ENCODE peak calls at places on chromosomes 13 and 19, in six cellular contexts. One of them, this sample, is unnamed.

GRCh38 chr19:49771674-49772139 is 4.9 kb downstream of the AP2A1 start:
- DNase-seq in GM06990: no peak
- DNase-seq in left lung: no peak
- DNase-seq in upper lobe of left lung: no peak
- DNase-seq in esophagus muscularis mucosa: no peak
- DNase-seq in pancreas: no peak
- DNase-seq in this sample: peak; percentile 50

GRCh38 chr19:1531587-1531986 is 7.7 kb downstream of the PLK5 start:
- DNase-seq in GM06990: no peak
- DNase-seq in left lung: no peak
- DNase-seq in upper lobe of left lung: no peak
- DNase-seq in esophagus muscularis mucosa: no peak
- DNase-seq in pancreas: no peak
- DNase-seq in this sample: no peak

GRCh38 chr13:26539738-26540292 is 17.7 kb upstream of the WASF3 start:
- DNase-seq in GM06990: no peak
- DNase-seq in left lung: no peak
- DNase-seq in upper lobe of left lung: no peak
- DNase-seq in esophagus muscularis mucosa: no peak
- DNase-seq in pancreas: no peak
- DNase-seq in this sample: no peak

GRCh38 chr19:19627716-19628498 is at the start of gene LPAR2:
- DNase-seq in GM06990: peak; percentile 80
- DNase-seq in left lung: peak; percentile 91
- DNase-seq in upper lobe of left lung: peak; percentile 75
- DNase-seq in esophagus muscularis mucosa: no peak
- DNase-seq in pancreas: peak; percentile 72
- DNase-seq in this sample: peak; percentile 66

GRCh38 chr13:35859981-35860380 is 271.2 kb downstream of the DCLK1 start:
- DNase-seq in GM06990: no peak
- DNase-seq in left lung: no peak
- DNase-seq in upper lobe of left lung: no peak
- DNase-seq in esophagus muscularis mucosa: peak; percentile 29
- DNase-seq in pancreas: no peak
- DNase-seq in this sample: no peak

GRCh38 chr13:111534646-111535461 is 214.4 kb downstream of the TEX29 start:
- DNase-seq in GM06990: no peak
- DNase-seq in left lung: peak; percentile 38
- DNase-seq in upper lobe of left lung: no peak
- DNase-seq in esophagus muscularis mucosa: no peak
- DNase-seq in pancreas: no peak
- DNase-seq in this sample: no peak

GRCh38 chr13:97873398-97873797 is 80.1 kb upstream of the IPO5 start:
- DNase-seq in GM06990: no peak
- DNase-seq in left lung: no peak
- DNase-seq in upper lobe of left lung: no peak
- DNase-seq in esophagus muscularis mucosa: no peak
- DNase-seq in pancreas: no peak
- DNase-seq in this sample: no peak

GRCh38 chr13:97810152-97810551 is 143.3 kb upstream of the IPO5 start:
- DNase-seq in GM06990: no peak
- DNase-seq in left lung: no peak
- DNase-seq in upper lobe of left lung: no peak
- DNase-seq in esophagus muscularis mucosa: no peak
- DNase-seq in pancreas: no peak
- DNase-seq in this sample: no peak

GRCh38 chr13:23488442-23488841 is 54.9 kb upstream of the SACS start:
- DNase-seq in GM06990: no peak
- DNase-seq in left lung: no peak
- DNase-seq in upper lobe of left lung: no peak
- DNase-seq in esophagus muscularis mucosa: no peak
- DNase-seq in pancreas: no peak
- DNase-seq in this sample: no peak

GRCh38 chr13:77896536-77896935 is 22.1 kb downstream of the EDNRB start:
- DNase-seq in GM06990: no peak
- DNase-seq in left lung: no peak
- DNase-seq in upper lobe of left lung: no peak
- DNase-seq in esophagus muscularis mucosa: no peak
- DNase-seq in pancreas: no peak
- DNase-seq in this sample: no peak

GRCh38 chr13:110265341-110265681 is 41.6 kb downstream of the COL4A1 start:
- DNase-seq in GM06990: no peak
- DNase-seq in left lung: no peak
- DNase-seq in upper lobe of left lung: no peak
- DNase-seq in esophagus muscularis mucosa: peak; percentile 78
- DNase-seq in pancreas: no peak
- DNase-seq in this sample: no peak

GRCh38 chr19:39347332-39348227 is 5.4 kb downstream of the SAMD4B start:
- DNase-seq in GM06990: no peak
- DNase-seq in left lung: no peak
- DNase-seq in upper lobe of left lung: no peak
- DNase-seq in esophagus muscularis mucosa: no peak
- DNase-seq in pancreas: no peak
- DNase-seq in this sample: no peak

GRCh38 chr19:55340784-55341147 is 1.1 kb downstream of the KMT5C start:
- DNase-seq in GM06990: no peak
- DNase-seq in left lung: no peak
- DNase-seq in upper lobe of left lung: no peak
- DNase-seq in esophagus muscularis mucosa: no peak
- DNase-seq in pancreas: peak; percentile 28
- DNase-seq in this sample: no peak

GRCh38 chr19:45443462-45444317 is 20.0 kb upstream of the ERCC1 start:
- DNase-seq in GM06990: peak; percentile 68
- DNase-seq in left lung: peak; percentile 98
- DNase-seq in upper lobe of left lung: peak; percentile 99
- DNase-seq in esophagus muscularis mucosa: peak; percentile 97
- DNase-seq in pancreas: peak; percentile 92
- DNase-seq in this sample: peak; percentile 70

GRCh38 chr13:22012676-22013075 is 341.8 kb downstream of the FGF9 start:
- DNase-seq in GM06990: no peak
- DNase-seq in left lung: no peak
- DNase-seq in upper lobe of left lung: no peak
- DNase-seq in esophagus muscularis mucosa: no peak
- DNase-seq in pancreas: no peak
- DNase-seq in this sample: no peak

GRCh38 chr19:1674293-1674679 is 21.9 kb upstream of the TCF3 start:
- DNase-seq in GM06990: no peak
- DNase-seq in left lung: no peak
- DNase-seq in upper lobe of left lung: no peak
- DNase-seq in esophagus muscularis mucosa: no peak
- DNase-seq in pancreas: no peak
- DNase-seq in this sample: no peak

GRCh38 chr13:55432814-55433213 is 1707.9 kb upstream of the PRR20A start:
- DNase-seq in GM06990: no peak
- DNase-seq in left lung: no peak
- DNase-seq in upper lobe of left lung: no peak
- DNase-seq in esophagus muscularis mucosa: no peak
- DNase-seq in pancreas: no peak
- DNase-seq in this sample: no peak

GRCh38 chr13:109412232-109412935 is 374.0 kb downstream of the IRS2 start:
- DNase-seq in GM06990: no peak
- DNase-seq in left lung: peak; percentile 83
- DNase-seq in upper lobe of left lung: no peak
- DNase-seq in esophagus muscularis mucosa: no peak
- DNase-seq in pancreas: no peak
- DNase-seq in this sample: no peak

GRCh38 chr19:41887711-41888382 is 4.9 kb downstream of the ARHGEF1 start:
- DNase-seq in GM06990: peak; percentile 58
- DNase-seq in left lung: peak; percentile 92
- DNase-seq in upper lobe of left lung: peak; percentile 91
- DNase-seq in esophagus muscularis mucosa: no peak
- DNase-seq in pancreas: peak; percentile 61
- DNase-seq in this sample: peak; percentile 75
- TF ChIP-seq CTCF in GM06990: peak; percentile 58
- TF ChIP-seq CTCF in left lung: peak; percentile 16
- TF ChIP-seq CTCF in upper lobe of left lung: no peak
- TF ChIP-seq CTCF in esophagus muscularis mucosa: no peak
- TF ChIP-seq CTCF in pancreas: no peak
- TF ChIP-seq CTCF in this sample: no peak

DNA sequence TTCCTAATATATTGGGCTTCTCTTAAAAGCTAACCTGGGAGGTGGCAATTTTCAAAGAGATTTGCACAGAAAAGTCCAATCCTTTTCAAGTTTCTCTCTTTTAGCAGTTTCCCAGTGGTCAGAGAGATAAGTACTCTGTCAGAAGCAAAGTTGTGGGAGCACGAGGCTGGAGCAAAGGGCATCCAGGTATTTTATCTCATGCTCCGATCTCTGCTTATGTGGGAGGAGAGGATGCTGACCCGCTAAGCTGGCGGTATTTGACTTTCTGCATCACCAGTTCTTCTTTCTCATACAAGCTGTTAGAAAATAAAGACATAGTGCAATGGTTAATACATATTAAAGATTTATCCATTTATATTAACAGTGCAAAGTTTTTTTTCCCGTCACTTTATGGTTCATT is 1025.1 kb downstream of the EFNB2 start:
- DNase-seq in GM06990: no peak
- DNase-seq in left lung: no peak
- DNase-seq in upper lobe of left lung: no peak
- DNase-seq in esophagus muscularis mucosa: no peak
- DNase-seq in pancreas: no peak
- DNase-seq in this sample: no peak
- TF ChIP-seq CTCF in GM06990: no peak
- TF ChIP-seq CTCF in left lung: no peak
- TF ChIP-seq CTCF in upper lobe of left lung: no peak
- TF ChIP-seq CTCF in esophagus muscularis mucosa: no peak
- TF ChIP-seq CTCF in pancreas: no peak
- TF ChIP-seq CTCF in this sample: no peak

DNA sequence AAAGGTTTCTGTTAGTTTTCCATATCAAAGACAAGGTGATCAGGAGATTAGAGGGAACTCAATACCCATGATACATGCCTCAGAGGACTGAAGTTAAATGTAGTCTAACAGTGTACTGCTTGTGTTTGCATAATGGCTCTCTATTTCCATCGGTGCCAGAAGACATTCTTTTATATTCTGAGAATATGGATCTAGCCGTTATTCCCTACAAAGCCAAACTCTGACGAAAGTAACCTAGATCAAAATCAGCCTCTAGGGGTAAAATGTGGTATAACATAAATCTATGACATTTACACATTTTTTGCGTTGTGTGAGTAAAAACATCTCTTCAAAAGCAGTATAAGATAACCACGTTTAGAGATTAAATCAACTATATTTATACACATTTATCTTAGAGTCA is 2232.7 kb downstream of the PCDH9 start:
- DNase-seq in GM06990: no peak
- DNase-seq in left lung: no peak
- DNase-seq in upper lobe of left lung: no peak
- DNase-seq in esophagus muscularis mucosa: no peak
- DNase-seq in pancreas: no peak
- DNase-seq in this sample: no peak
- TF ChIP-seq CTCF in GM06990: no peak
- TF ChIP-seq CTCF in left lung: no peak
- TF ChIP-seq CTCF in upper lobe of left lung: no peak
- TF ChIP-seq CTCF in esophagus muscularis mucosa: no peak
- TF ChIP-seq CTCF in pancreas: no peak
- TF ChIP-seq CTCF in this sample: no peak

DNA sequence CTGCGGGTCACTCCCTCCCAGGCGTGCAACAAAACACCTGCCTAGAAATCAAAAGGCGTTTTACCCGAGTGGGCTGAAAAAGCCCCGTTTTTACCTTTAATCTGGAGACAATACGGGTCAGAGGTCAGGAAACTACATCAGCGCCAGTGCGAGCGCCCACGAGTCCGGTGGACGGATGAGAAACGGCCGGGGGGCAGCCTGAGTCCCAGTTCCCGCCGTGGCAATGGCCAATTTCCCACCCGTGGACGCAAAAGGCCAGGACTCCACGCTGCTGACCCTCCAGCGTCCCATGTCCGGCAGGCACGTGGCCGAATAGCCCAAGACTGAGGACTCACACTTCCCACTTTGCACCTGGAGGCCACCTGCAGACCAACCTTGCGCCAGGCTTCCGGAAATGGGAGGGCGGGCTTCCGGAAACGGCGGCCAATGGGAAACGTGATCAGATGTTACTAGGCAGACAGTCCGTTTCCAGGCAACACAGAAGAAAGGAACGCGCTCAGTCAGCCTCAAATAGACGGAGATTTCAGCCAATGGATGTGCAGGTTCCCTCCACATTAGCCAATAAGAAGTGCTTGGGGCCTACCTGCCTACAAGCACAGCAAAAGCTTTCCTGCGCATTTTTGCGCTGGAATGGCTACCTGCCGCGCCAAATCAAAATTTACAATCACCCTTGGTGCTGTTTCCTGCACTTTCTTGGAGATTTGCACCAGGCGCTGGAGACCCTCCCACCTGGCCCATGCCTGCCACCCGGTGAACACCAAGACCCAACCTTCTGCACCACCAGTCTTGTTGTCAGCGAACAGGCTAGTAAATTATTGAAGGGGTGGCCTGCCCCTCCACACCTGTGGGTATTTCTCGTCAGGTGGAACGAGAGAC is 47.4 kb downstream of the ZFP14 start:
- DNase-seq in GM06990: peak; percentile 87
- DNase-seq in left lung: peak; percentile 69
- DNase-seq in upper lobe of left lung: peak; percentile 75
- DNase-seq in esophagus muscularis mucosa: peak; percentile 93
- DNase-seq in pancreas: peak; percentile 89
- DNase-seq in this sample: peak; percentile 60
- TF ChIP-seq CTCF in GM06990: no peak
- TF ChIP-seq CTCF in left lung: no peak
- TF ChIP-seq CTCF in upper lobe of left lung: no peak
- TF ChIP-seq CTCF in esophagus muscularis mucosa: no peak
- TF ChIP-seq CTCF in pancreas: no peak
- TF ChIP-seq CTCF in this sample: no peak

DNA sequence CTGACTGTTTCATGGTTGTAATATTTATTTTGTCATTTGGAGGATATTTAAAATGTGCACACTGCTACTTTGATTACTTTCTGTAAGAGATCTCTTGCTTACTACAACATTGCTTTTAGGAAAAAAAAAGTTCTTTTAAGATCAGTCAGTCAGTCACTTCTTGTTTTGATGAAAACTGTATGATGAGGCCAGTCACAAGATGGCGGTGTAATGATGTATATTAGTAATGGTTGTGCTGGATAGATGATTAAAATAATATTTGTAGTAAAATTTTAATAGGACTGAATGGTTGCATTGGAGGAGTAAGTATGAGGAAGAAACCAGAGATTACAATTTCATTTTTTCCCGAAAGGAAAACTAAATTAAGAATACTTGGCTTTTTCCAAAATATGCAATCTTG is 2411.1 kb downstream of the PCDH9 start:
- DNase-seq in GM06990: no peak
- DNase-seq in left lung: no peak
- DNase-seq in upper lobe of left lung: no peak
- DNase-seq in esophagus muscularis mucosa: no peak
- DNase-seq in pancreas: no peak
- DNase-seq in this sample: no peak
- TF ChIP-seq CTCF in GM06990: no peak
- TF ChIP-seq CTCF in left lung: no peak
- TF ChIP-seq CTCF in upper lobe of left lung: no peak
- TF ChIP-seq CTCF in esophagus muscularis mucosa: no peak
- TF ChIP-seq CTCF in pancreas: no peak
- TF ChIP-seq CTCF in this sample: no peak

GRCh38 chr13:46134494-46134893 is 29.7 kb upstream of the CPB2 start:
- DNase-seq in GM06990: no peak
- DNase-seq in left lung: no peak
- DNase-seq in upper lobe of left lung: no peak
- DNase-seq in esophagus muscularis mucosa: no peak
- DNase-seq in pancreas: no peak
- DNase-seq in this sample: no peak
- TF ChIP-seq CTCF in GM06990: no peak
- TF ChIP-seq CTCF in left lung: no peak
- TF ChIP-seq CTCF in upper lobe of left lung: no peak
- TF ChIP-seq CTCF in esophagus muscularis mucosa: no peak
- TF ChIP-seq CTCF in pancreas: no peak
- TF ChIP-seq CTCF in this sample: no peak

This sample was measured in natural killer cell.